ENCODE peak calls at places on chromosomes 13 and 19, in ten cellular contexts. J is left ventricle myocardium inferior, L is MG63, M is WERI-Rb-1, E is AG04450, G is NT2/D1, W is heart left ventricle, S is lower lobe of right lung, O is PC-9, X is fibroblast of lung. I is an unnamed sample.

GRCh38 chr13:75947448-75947847 is 311.3 kb downstream of the LMO7 start:
- DNase-seq in E (no peak), X (no peak), S (no peak), W (no peak), J (no peak), M (no peak), L (no peak), O (no peak), G (no peak), I (no peak)

GRCh38 chr19:49844138-49844740 is 6.7 kb upstream of the PTOV1 start:
- DNase-seq in G (no peak), J (no peak), O (no peak), M (no peak), L (no peak), X (no peak), E (no peak), S (no peak), W (no peak), I (no peak)

GRCh38 chr19:35455616-35456201 is 7.7 kb downstream of the FFAR2 start:
- DNase-seq in W (no peak), X (no peak), J (no peak), S (no peak), L (no peak), G (no peak), O (no peak), M (no peak), E (no peak), I (no peak)

GRCh38 chr19:38684862-38685665 is 37.6 kb downstream of the ACTN4 start:
- DNase-seq in E (no peak), X (no peak), W (no peak), M (peak; percentile 53), G (no peak), O (no peak), J (no peak), S (no peak), L (no peak), I (no peak)

GRCh38 chr13:110499621-110500281 is 61.8 kb downstream of the RAB20 start:
- DNase-seq in J (no peak), O (no peak), L (no peak), M (peak; percentile 32), S (no peak), X (peak; percentile 86), W (no peak), G (no peak), E (no peak), I (peak; percentile 83)

GRCh38 chr13:29883941-29884518 is 33.6 kb upstream of the UBL3 start:
- DNase-seq in O (no peak), M (no peak), W (no peak), L (peak; percentile 58), E (no peak), J (no peak), X (peak; percentile 52), S (no peak), G (no peak), I (peak; percentile 21)

GRCh38 chr13:93116809-93117208 is 109.8 kb upstream of the GPC6 start:
- DNase-seq in X (no peak), J (no peak), M (peak; percentile 44), E (no peak), O (no peak), G (no peak), S (no peak), L (no peak), W (no peak), I (no peak)

GRCh38 chr13:74129500-74130144 is 4.6 kb downstream of the KLF12 start:
- DNase-seq in O (no peak), L (peak; percentile 63), J (peak; percentile 21), E (no peak), W (no peak), X (peak; percentile 27), G (no peak), S (no peak), M (no peak), I (peak; percentile 56)

GRCh38 chr19:41597600-41598041 is 21.7 kb downstream of the CEACAM21 start:
- DNase-seq in W (peak; percentile 59), L (peak; percentile 45), M (peak; percentile 68), G (peak; percentile 33), S (peak; percentile 71), O (peak; percentile 51), E (peak; percentile 18), X (peak; percentile 42), J (peak; percentile 22), I (peak; percentile 63)

GRCh38 chr19:6274756-6275155 is 5.0 kb downstream of the MLLT1 start:
- DNase-seq in E (no peak), X (no peak), J (no peak), G (no peak), S (no peak), L (no peak), O (no peak), M (no peak), W (no peak), I (no peak)

GRCh38 chr13:41827507-41828213 is 133.2 kb downstream of the VWA8 start:
- DNase-seq in E (peak; percentile 75), X (peak; percentile 94), M (no peak), W (no peak), G (no peak), J (no peak), L (peak; percentile 72), O (peak; percentile 89), S (no peak), I (peak; percentile 92)

GRCh38 chr13:25806304-25806974 is 245.4 kb downstream of the SHISA2 start:
- DNase-seq in M (no peak), E (no peak), S (no peak), J (no peak), X (peak; percentile 73), W (no peak), L (no peak), O (no peak), G (no peak), I (no peak)

GRCh38 chr19:49148784-49149651 is 6.2 kb downstream of the HRC start:
- DNase-seq in G (peak; percentile 88), E (peak; percentile 76), X (peak; percentile 83), S (peak; percentile 98), M (peak; percentile 99), J (peak; percentile 97), L (peak; percentile 97), O (peak; percentile 95), W (peak; percentile 97), I (peak; percentile 77)

GRCh38 chr13:98493035-98493401 is 83.9 kb downstream of the STK24 start:
- DNase-seq in E (no peak), L (no peak), J (no peak), O (no peak), W (no peak), M (no peak), X (no peak), S (no peak), G (no peak), I (peak; percentile 39)

GRCh38 chr19:27735314-27735713 is 1477.6 kb downstream of the UQCRFS1 start:
- DNase-seq in X (no peak), W (no peak), S (no peak), M (no peak), E (no peak), L (no peak), J (no peak), O (no peak), G (no peak), I (no peak)
- H3K4me3 ChIP-seq in X (no peak overlapping the region), W (no peak overlapping the region), S (no peak overlapping the region), M (no peak overlapping the region), E (no peak overlapping the region), L (no peak overlapping the region), J (no peak overlapping the region), O (no peak overlapping the region), G (no peak overlapping the region), I (no peak overlapping the region)

GRCh38 chr19:14383556-14383897 is 2.3 kb downstream of the ADGRE5 start:
- DNase-seq in J (peak; percentile 65), X (no peak), M (no peak), W (peak; percentile 59), O (no peak), L (peak; percentile 63), S (no peak), G (no peak), E (no peak), I (peak; percentile 65)
- H3K4me3 ChIP-seq in J (peak overlapping the region; percentile 82), X (peak overlapping the region; percentile 19), M (no peak overlapping the region), W (peak overlapping the region; percentile 34), O (peak overlapping the region; percentile 10), L (peak overlapping the region; percentile 85), S (peak overlapping the region; percentile 83), G (no peak overlapping the region), E (peak overlapping the region; percentile 31), I (peak overlapping the region; percentile 46)

GRCh38 chr19:17751103-17751911 is at the start of gene FCHO1:
- DNase-seq in G (no peak), L (no peak), M (no peak), O (no peak), J (peak; percentile 33), E (no peak), S (peak; percentile 75), X (no peak), W (peak; percentile 69), I (no peak)
- H3K4me3 ChIP-seq in G (no peak within 1 kb of the TSS), L (no peak within 1 kb of the TSS), M (no peak within 1 kb of the TSS), O (no peak within 1 kb of the TSS), J (no peak within 1 kb of the TSS), E (no peak within 1 kb of the TSS), S (peak within 1 kb of the TSS; percentile 49), X (no peak within 1 kb of the TSS), W (no peak within 1 kb of the TSS), I (no peak within 1 kb of the TSS)

DNA sequence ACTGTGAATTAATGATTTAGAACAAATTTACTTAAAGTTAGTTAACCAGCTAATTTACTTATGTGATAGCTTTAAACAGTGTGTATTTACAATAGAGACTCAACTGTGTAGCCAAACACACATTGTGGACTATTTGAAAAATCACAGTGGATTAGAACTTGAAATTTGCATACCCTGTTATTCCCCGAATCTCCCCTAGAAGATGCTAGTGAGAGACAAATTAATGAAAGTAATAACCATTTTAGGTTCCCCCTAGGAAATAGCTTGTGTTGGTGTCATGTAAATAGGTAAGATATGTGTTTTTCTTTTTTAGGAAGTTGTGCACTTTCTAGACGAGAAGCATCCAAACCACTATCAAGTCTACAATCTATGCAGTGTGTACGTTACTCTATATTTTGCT is 98.5 kb downstream of the C1QTNF9 start:
- DNase-seq in G (no peak), E (no peak), M (no peak), O (no peak), L (no peak), J (no peak), X (no peak), S (no peak), W (no peak), I (no peak)
- H3K4me3 ChIP-seq in G (no peak overlapping the region), E (no peak overlapping the region), M (no peak overlapping the region), O (no peak overlapping the region), L (no peak overlapping the region), J (no peak overlapping the region), X (no peak overlapping the region), S (no peak overlapping the region), W (no peak overlapping the region), I (no peak overlapping the region)

I was measured in AG10803.